ENCODE peak calls at places on chromosomes 13 and 19, in four cellular contexts. J, T, K and P are unnamed samples.

GRCh38 chr19:27714857-27715256 is 1498.1 kb downstream of the UQCRFS1 start:
- DNase-seq in J (no peak), T (no peak), K (no peak), P (no peak)

GRCh38 chr13:110305949-110306339 is 1.0 kb downstream of the COL4A1 start:
- DNase-seq in J (no peak), T (no peak), K (no peak), P (no peak)

GRCh38 chr19:2113436-2114211 is 16.9 kb downstream of the IZUMO4 start:
- DNase-seq in J (no peak), T (no peak), K (no peak), P (no peak)

GRCh38 chr13:99129050-99129449 is 71.6 kb upstream of the UBAC2 start:
- DNase-seq in J (no peak), T (no peak), K (no peak), P (no peak)

GRCh38 chr19:1851581-1852293 is 3.5 kb upstream of the REXO1 start:
- DNase-seq in J (no peak), T (no peak), K (no peak), P (no peak)

GRCh38 chr13:45833663-45834062 is 17.9 kb downstream of the SIAH3 start:
- DNase-seq in J (peak; percentile 2), T (peak; percentile 54), K (no peak), P (peak; percentile 56)

GRCh38 chr13:40786568-40786996 is 2.8 kb upstream of the SLC25A15 start:
- DNase-seq in J (no peak), T (no peak), K (no peak), P (no peak)

GRCh38 chr19:1355974-1356865 is 27.5 kb upstream of the NDUFS7 start:
- DNase-seq in J (no peak), T (no peak), K (no peak), P (no peak)

GRCh38 chr13:50384724-50385123 is 369.5 kb downstream of the KCNRG start:
- DNase-seq in J (no peak), T (no peak), K (no peak), P (no peak)

GRCh38 chr19:55175117-55175867 is 4.8 kb downstream of the SYT5 start:
- DNase-seq in J (no peak), T (no peak), K (no peak), P (no peak)

GRCh38 chr13:21979156-21979819 is 308.4 kb downstream of the FGF9 start:
- DNase-seq in J (no peak), T (no peak), K (no peak), P (no peak)

GRCh38 chr19:43527860-43528622 is 1.0 kb upstream of the ETHE1 start:
- DNase-seq in J (peak; percentile 6), T (peak; percentile 46), K (no peak), P (no peak)

GRCh38 chr19:45901912-45902650 is at the start of gene MYPOP:
- DNase-seq in J (no peak), T (no peak), K (no peak), P (no peak)

GRCh38 chr19:58558066-58558622 is at the start of gene UBE2M:
- DNase-seq in J (peak; percentile 38), T (peak; percentile 76), K (no peak), P (peak; percentile 62)

GRCh38 chr13:27076411-27076810 is 95.2 kb downstream of the USP12 start:
- DNase-seq in J (no peak), T (no peak), K (no peak), P (no peak)

GRCh38 chr19:17500447-17501198 is 10.8 kb upstream of the PGLS start:
- DNase-seq in J (no peak), T (no peak), K (no peak), P (no peak)

GRCh38 chr13:44132710-44133109 is 240.9 kb upstream of the SERP2 start:
- DNase-seq in J (peak; percentile 36), T (peak; percentile 85), K (no peak), P (peak; percentile 71)

GRCh38 chr19:55592391-55593090 is 6.8 kb downstream of the FIZ1 start:
- DNase-seq in J (no peak), T (peak; percentile 24), K (no peak), P (no peak)

GRCh38 chr19:18802354-18802753 is 11.2 kb upstream of the COMP start:
- DNase-seq in J (no peak), T (no peak), K (no peak), P (no peak)

GRCh38 chr19:10010247-10010691 is at the start of gene COL5A3:
- DNase-seq in J (no peak), T (peak; percentile 77), K (no peak), P (peak; percentile 69)

GRCh38 chr19:54905908-54906511 is at the start of gene NCR1:
- DNase-seq in J (no peak), T (no peak), K (no peak), P (no peak)

GRCh38 chr19:10408511-10409291 is 5.4 kb upstream of the CDC37 start:
- DNase-seq in J (no peak), T (no peak), K (no peak), P (no peak)

GRCh38 chr19:47049307-47049700 is 880 bp upstream of the TMEM160 start:
- DNase-seq in J (peak; percentile 72), T (no peak), K (no peak), P (no peak)

GRCh38 chr19:37468961-37469777 is at the start of gene ZNF570:
- DNase-seq in J (peak; percentile 85), T (peak; percentile 93), K (peak; percentile 81), P (peak; percentile 89)

GRCh38 chr13:44508562-44509062 is 67.5 kb downstream of the TSC22D1 start:
- DNase-seq in J (no peak), T (no peak), K (no peak), P (no peak)

GRCh38 chr19:39865953-39866352 is 19.8 kb upstream of the FBL start:
- DNase-seq in J (no peak), T (no peak), K (no peak), P (no peak)

GRCh38 chr19:7349231-7349591 is 474 bp downstream of the ARHGEF18 start:
- DNase-seq in J (no peak), T (no peak), K (no peak), P (no peak)

GRCh38 chr19:45569619-45570421 is 14.8 kb downstream of the OPA3 start:
- DNase-seq in J (no peak), T (peak; percentile 41), K (peak; percentile 52), P (peak; percentile 73)

GRCh38 chr19:12695514-12695913 is 917 bp downstream of the FBXW9 start:
- DNase-seq in J (no peak), T (no peak), K (no peak), P (no peak)